ENCODE peak calls at places on chromosome 2, in six cellular contexts. Y is NCI-H510A treated with DMSO at 0.1 percent for 48 hours; L is memory B cell; V is stimulated activated CD8-positive, alpha-beta memory T cell treated with anti-CD3 and anti-CD28 coated beads, Interleukin-15, amount 100 ng/mL, for 24 hours; G is Right ventricle myocardium superior; R is stimulated activated CD4-positive, alpha-beta T cell treated with anti-CD3 and anti-CD28 coated beads, Interleukin-2, amount 100 ng/mL, for 48 hours. D is an unnamed sample.

GRCh38 chr2:95297639-95298395 is 670 bp downstream of the KCNIP3 start:
- DNase-seq in V (no peak), L (no peak), G (no peak), R (no peak), Y (no peak), D (no peak)

GRCh38 chr2:85678384-85678783 is 10.4 kb upstream of the SFTPB start:
- DNase-seq in V (no peak), R (no peak), Y (no peak), L (no peak), G (no peak), D (no peak)

GRCh38 chr2:41720702-41721344 is 327.0 kb upstream of the PKDCC start:
- DNase-seq in V (no peak), G (no peak), R (no peak), L (no peak), Y (no peak), D (no peak)

GRCh38 chr2:15899327-15899612 is 41.1 kb upstream of the MYCN start:
- DNase-seq in V (no peak), L (no peak), Y (no peak), R (no peak), G (no peak), D (no peak)

GRCh38 chr2:130930740-130931659 is 94.3 kb downstream of the ARHGEF4 start:
- DNase-seq in Y (no peak), L (no peak), V (no peak), G (no peak), R (no peak), D (no peak)

GRCh38 chr2:97935719-97936161 is 60.0 kb downstream of the TMEM131 start:
- DNase-seq in G (no peak), V (no peak), Y (peak; percentile 37), L (no peak), R (no peak), D (no peak)

GRCh38 chr2:15726321-15727057 is 134.8 kb downstream of the DDX1 start:
- DNase-seq in R (no peak), Y (no peak), V (no peak), L (no peak), G (no peak), D (no peak)

GRCh38 chr2:148259674-148260073 is 238.8 kb downstream of the MBD5 start:
- DNase-seq in R (no peak), L (no peak), V (no peak), Y (no peak), G (no peak), D (no peak)

GRCh38 chr2:56168163-56168562 is 15.6 kb upstream of the CCDC85A start:
- DNase-seq in G (no peak), L (no peak), R (no peak), V (no peak), Y (peak; percentile 67), D (no peak)